ENCODE peak calls at places on chromosomes 16 and 17, in seven cellular contexts. B is sigmoid colon, O is heart left ventricle, J is gastrocnemius medialis, N is prostate gland, I is breast epithelium, Q is ovary. E is an unnamed sample. For H3K4me1, the result is how much of the 10 kb centered on the place peaks cover.

GRCh38 chr17:61594294-61594825 is 3.3 kb upstream of the NACA2 start:
- DNase-seq in Q (no peak), O (no peak), I (no peak), J (no peak), B (no peak), N (no peak), E (no peak)

GRCh38 chr16:75044800-75045361 is 46.1 kb downstream of the ZNRF1 start:
- DNase-seq in B (peak), O (no peak), J (peak), Q (peak), I (no peak), N (peak), E (peak)

GRCh38 chr17:28985950-28986713 is 19.7 kb downstream of the SEZ6 start:
- DNase-seq in B (no peak), I (no peak), J (no peak), N (no peak), Q (no peak), O (no peak), E (no peak)

GRCh38 chr17:1294157-1294717 is 14.8 kb downstream of the TRARG1 start:
- DNase-seq in B (no peak), J (no peak), Q (no peak), N (no peak), I (no peak), O (no peak), E (no peak)

GRCh38 chr17:28725660-28726395 is at the start of gene TLCD1:
- DNase-seq in N (peak), O (peak), B (peak), J (no peak), Q (peak), I (no peak), E (peak)

GRCh38 chr17:60573139-60573975 is 26.6 kb upstream of the PPM1D start:
- DNase-seq in O (no peak), J (no peak), Q (no peak), I (no peak), N (no peak), B (peak), E (no peak)

GRCh38 chr16:19757762-19758595 is 39.9 kb downstream of the IQCK start:
- DNase-seq in Q (no peak), B (no peak), J (no peak), I (no peak), N (no peak), O (no peak), E (no peak)

GRCh38 chr17:21214777-21215541 is 998 bp upstream of the TMEM11 start:
- DNase-seq in B (peak), O (no peak), J (no peak), Q (no peak), I (no peak), N (no peak), E (no peak)

GRCh38 chr16:31081428-31082351 is 7.1 kb downstream of the PRSS53 start:
- DNase-seq in Q (no peak), N (no peak), I (no peak), B (peak), O (no peak), J (no peak), E (no peak)

GRCh38 chr16:87939562-87940423 is 3.5 kb upstream of the CA5A start:
- DNase-seq in I (no peak), J (no peak), O (no peak), N (no peak), B (no peak), Q (no peak), E (no peak)

GRCh38 chr16:85563515-85564276 is 49.4 kb upstream of the GSE1 start:
- DNase-seq in I (no peak), Q (peak), J (no peak), N (no peak), B (peak), O (peak), E (peak)

GRCh38 chr16:84947996-84948854 is 63.1 kb downstream of the ZDHHC7 start:
- DNase-seq in O (no peak), J (no peak), I (no peak), N (no peak), Q (no peak), B (no peak), E (no peak)

GRCh38 chr16:12208341-12209035 is 232.0 kb downstream of the SNX29 start:
- DNase-seq in N (no peak), Q (no peak), O (no peak), B (no peak), J (no peak), I (no peak), E (no peak)

GRCh38 chr17:14297161-14297851 is 3.6 kb upstream of the HS3ST3B1 start:
- DNase-seq in J (no peak), N (no peak), O (peak), Q (no peak), B (no peak), I (no peak), E (no peak)

GRCh38 chr16:1859650-1860049 is 12.3 kb downstream of the MEIOB start:
- DNase-seq in Q (no peak), B (no peak), I (no peak), O (no peak), N (no peak), J (no peak), E (no peak)

GRCh38 chr17:3979276-3979583 is 15.0 kb upstream of the ATP2A3 start:
- DNase-seq in Q (no peak), I (no peak), B (no peak), N (no peak), O (no peak), J (no peak), E (no peak)

GRCh38 chr16:72105978-72106377 is 12.3 kb downstream of the DHX38 start:
- DNase-seq in N (no peak), Q (no peak), J (no peak), B (no peak), I (no peak), O (no peak), E (no peak)

GRCh38 chr17:59329558-59330313 is 1.7 kb upstream of the YPEL2 start:
- DNase-seq in O (no peak), N (peak), J (peak), Q (peak), I (no peak), B (peak), E (peak)

GRCh38 chr17:59328534-59329095 is 2.8 kb upstream of the YPEL2 start:
- DNase-seq in I (no peak), O (no peak), B (no peak), J (no peak), Q (no peak), N (no peak), E (no peak)

GRCh38 chr17:59331929-59332889 is 754 bp downstream of the YPEL2 start:
- DNase-seq in J (peak), B (peak), Q (peak), I (no peak), N (peak), O (peak), E (peak)

GRCh38 chr17:59331129-59331928 is at the start of gene YPEL2:
- DNase-seq in O (peak), Q (peak), N (peak), I (peak), B (peak), J (peak), E (peak)

GRCh38 chr17:59330314-59330942 is 1.0 kb upstream of the YPEL2 start:
- DNase-seq in O (no peak), I (no peak), Q (peak), N (peak), J (peak), B (peak), E (peak)
- TF ChIP-seq POLR2A in O (no peak), I (no peak), Q (no peak), N (no peak), J (peak), B (no peak), E (no peak)

DNA sequence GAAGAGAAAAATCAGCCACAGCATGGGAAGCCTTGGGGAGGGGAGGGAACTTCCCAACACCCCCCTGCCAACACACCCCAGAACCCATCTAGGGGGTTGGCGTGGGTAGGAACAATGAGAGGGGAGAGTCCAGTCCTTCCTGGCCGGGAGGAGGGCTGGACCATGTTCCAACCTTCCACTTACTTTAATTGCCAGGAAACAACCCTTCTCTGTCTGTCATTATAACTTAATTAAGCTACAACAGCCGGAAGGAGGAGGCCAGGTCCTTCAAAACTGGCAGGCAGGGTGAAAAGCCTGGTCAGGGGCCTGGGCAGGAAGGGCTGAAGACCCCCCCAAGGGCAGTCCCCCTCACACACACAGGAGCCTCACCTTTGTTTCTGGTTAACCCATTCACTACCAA is 447.0 kb downstream of the SOX9 start:
- DNase-seq in J (no peak), N (no peak), I (no peak), B (no peak), Q (no peak), O (no peak), E (no peak)
- H3K4me1 ChIP-seq in J (under half), N (under half), I (under half), B (under half), Q (under half), O (under half), E (under half)

GRCh38 chr16:67170168-67170947 is at the start of gene NOL3:
- DNase-seq in I (peak), B (peak), J (peak), O (peak), Q (peak), N (peak), E (peak)
- TF ChIP-seq POLR2A in I (no peak), B (no peak), J (peak), O (peak), Q (no peak), N (peak), E (no peak)

GRCh38 chr16:76390476-76390875 is 113.3 kb downstream of the CNTNAP4 start:
- DNase-seq in N (no peak), Q (no peak), B (no peak), J (no peak), I (no peak), O (no peak), E (no peak)
- H3K4me1 ChIP-seq in N (under half), Q (under half), B (under half), J (under half), I (under half), O (under half), E (under half)

GRCh38 chr17:40320771-40321501 is 12.0 kb downstream of the RARA start:
- DNase-seq in I (no peak), J (peak), B (peak), O (no peak), N (no peak), Q (peak), E (peak)
- TF ChIP-seq POLR2A in I (no peak), J (peak), B (no peak), O (peak), N (peak), Q (peak), E (no peak)

GRCh38 chr17:57947369-57947768 is 7.8 kb downstream of the CUEDC1 start:
- DNase-seq in Q (no peak), B (no peak), J (no peak), N (no peak), I (no peak), O (no peak), E (no peak)
- H3K4me1 ChIP-seq in Q (under half), B (half or more), J (half or more), N (under half), I (under half), O (half or more), E (under half)

DNA sequence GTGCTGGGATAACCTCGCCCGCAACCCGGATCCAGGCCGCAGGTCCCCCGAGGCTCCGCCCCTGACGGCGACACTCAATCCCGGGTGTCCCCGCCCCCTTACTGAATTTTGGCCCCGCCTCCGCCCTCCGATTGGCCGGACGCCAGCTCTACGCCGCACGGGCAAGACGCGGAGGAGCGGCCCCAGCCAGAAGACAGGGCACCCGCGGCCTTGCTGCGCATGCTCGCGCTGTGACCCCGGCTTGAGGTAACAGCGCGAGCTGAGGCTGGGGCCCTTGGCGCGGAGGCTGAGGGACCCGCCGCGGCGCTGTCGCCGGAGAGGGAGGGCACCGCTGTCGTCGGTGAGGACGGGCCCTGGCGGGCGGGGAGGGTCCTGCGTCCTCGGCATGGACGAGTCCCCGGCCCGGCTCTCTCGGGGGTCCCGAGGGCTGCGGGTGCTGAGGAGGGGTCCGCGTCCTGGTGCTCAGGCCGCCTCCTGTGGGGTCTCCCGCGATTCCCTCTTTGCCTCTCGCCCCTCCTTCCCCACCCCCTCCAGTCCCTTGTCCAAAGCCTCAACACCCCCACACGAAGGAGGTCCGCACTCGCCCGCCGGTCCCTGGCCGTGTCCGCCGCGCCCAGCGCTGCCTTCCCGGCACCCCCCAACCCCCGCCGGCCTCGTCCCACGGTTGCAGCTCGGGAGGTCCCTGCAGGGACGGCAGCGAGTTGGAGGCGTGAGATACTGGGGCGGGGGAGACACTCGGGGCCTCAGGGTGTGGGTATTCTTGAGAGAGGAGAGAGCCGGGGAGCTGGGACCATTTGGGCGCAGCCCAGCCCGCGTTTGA is at the start of gene FLYWCH2:
- DNase-seq in J (peak), Q (peak), B (peak), O (peak), I (peak), N (peak), E (peak)
- TF ChIP-seq POLR2A in J (peak), Q (peak), B (peak), O (peak), I (peak), N (peak), E (peak)

GRCh38 chr17:49730787-49731441 is 23.1 kb upstream of the SLC35B1 start:
- DNase-seq in J (no peak), B (no peak), Q (no peak), O (no peak), I (no peak), N (no peak), E (no peak)

GRCh38 chr17:49730078-49730786 is 22.5 kb upstream of the SLC35B1 start:
- DNase-seq in B (peak), N (no peak), O (peak), I (peak), Q (peak), J (peak), E (peak)

GRCh38 chr17:49729074-49729473 is 21.3 kb upstream of the SLC35B1 start:
- DNase-seq in Q (no peak), J (no peak), I (no peak), N (no peak), O (no peak), B (no peak), E (no peak)

GRCh38 chr17:49727353-49727752 is 19.6 kb upstream of the SLC35B1 start:
- DNase-seq in B (no peak), O (no peak), Q (no peak), J (no peak), N (no peak), I (no peak), E (no peak)

DNA sequence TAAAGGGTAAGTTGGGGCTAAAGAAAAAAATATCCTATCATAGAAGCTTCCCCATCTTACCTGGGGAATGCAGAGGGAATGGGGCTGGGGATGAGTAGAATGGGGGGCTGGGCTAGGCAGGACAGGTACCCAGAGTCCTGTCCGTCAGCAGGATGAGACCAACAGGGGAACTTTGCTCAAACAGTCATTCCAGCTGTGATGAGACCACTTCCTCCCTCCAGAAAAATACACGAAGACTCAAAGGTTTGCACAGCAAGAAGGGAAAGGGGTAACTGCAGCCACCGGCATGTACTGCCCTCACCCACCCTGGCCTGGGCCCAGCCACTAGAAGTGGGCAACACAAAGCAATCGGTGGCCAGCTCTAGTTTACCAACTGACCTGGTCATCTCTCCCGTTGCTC is 20.7 kb upstream of the SLC35B1 start:
- DNase-seq in O (no peak), J (no peak), I (no peak), Q (no peak), N (no peak), B (no peak), E (no peak)
- H3K4me1 ChIP-seq in O (under half), J (under half), I (under half), Q (under half), N (under half), B (half or more), E (under half)

GRCh38 chr17:41690497-41690896 is 1.8 kb downstream of the EIF1 start:
- DNase-seq in Q (no peak), J (no peak), O (no peak), B (no peak), N (no peak), I (no peak), E (no peak)

GRCh38 chr17:41689497-41690299 is 1.0 kb downstream of the EIF1 start:
- DNase-seq in Q (peak), B (no peak), I (no peak), J (no peak), O (no peak), N (peak), E (peak)

GRCh38 chr17:41688641-41689496 is at the start of gene EIF1:
- DNase-seq in I (peak), B (peak), Q (peak), O (peak), J (peak), N (peak), E (peak)

GRCh38 chr17:41691031-41691777 is 2.5 kb downstream of the EIF1 start:
- DNase-seq in N (no peak), O (no peak), I (no peak), Q (no peak), J (no peak), B (no peak), E (no peak)

DNA sequence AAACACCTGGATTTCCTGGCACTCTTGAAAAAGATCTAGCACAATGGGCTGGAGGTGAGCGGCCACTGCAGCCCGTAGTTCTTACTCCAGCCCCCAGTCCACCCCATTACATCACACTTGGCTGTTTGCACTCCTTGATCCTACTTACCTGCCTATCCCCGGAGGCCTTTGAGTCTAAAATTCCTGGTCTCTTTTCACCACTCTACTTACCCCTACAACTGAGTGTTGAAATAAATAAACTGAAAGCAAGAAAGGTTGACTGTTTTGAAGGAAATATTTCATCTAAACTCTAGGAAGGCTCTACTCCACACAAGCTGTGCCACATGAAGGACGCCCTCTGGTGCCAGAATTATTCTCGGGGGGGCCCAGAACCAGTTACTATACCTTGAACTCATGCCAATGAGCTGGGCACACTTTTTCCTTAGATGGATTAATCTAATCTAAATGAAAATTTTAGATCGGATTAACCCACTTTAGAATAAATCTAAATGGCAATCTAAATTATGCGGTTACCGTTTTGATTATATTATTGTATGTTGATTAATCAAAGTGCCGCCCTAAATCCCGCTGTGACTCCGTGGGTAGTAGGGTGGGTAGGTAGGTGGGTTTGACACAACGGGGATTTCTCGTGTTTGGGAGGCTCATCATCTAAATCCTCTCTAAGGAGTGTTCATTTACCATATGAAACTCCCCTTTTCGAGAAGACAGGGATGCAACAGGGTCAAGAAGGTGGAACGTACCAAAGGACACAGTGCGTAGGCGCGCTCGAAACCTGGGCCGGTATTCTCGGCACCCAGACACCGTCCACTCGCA is 651 bp upstream of the EIF1 start:
- DNase-seq in N (peak), B (peak), J (peak), Q (peak), O (no peak), I (no peak), E (peak)
- TF ChIP-seq POLR2A in N (no peak), B (no peak), J (no peak), Q (no peak), O (no peak), I (no peak), E (peak)

GRCh38 chr17:79674506-79675412 is 56.0 kb upstream of the ENPP7 start:
- DNase-seq in B (no peak), I (peak), Q (no peak), N (no peak), O (no peak), J (no peak), E (no peak)

GRCh38 chr17:79670537-79671386 is 59.9 kb upstream of the RBFOX3 start:
- DNase-seq in O (no peak), B (peak), N (no peak), J (no peak), I (peak), Q (no peak), E (no peak)

GRCh38 chr17:79673517-79673916 is 57.2 kb upstream of the ENPP7 start:
- DNase-seq in B (no peak), J (no peak), Q (no peak), N (no peak), O (no peak), I (no peak), E (no peak)

GRCh38 chr17:79671387-79671752 is 59.4 kb upstream of the ENPP7 start:
- DNase-seq in N (no peak), B (no peak), Q (no peak), J (no peak), I (peak), O (no peak), E (no peak)

GRCh38 chr17:79672496-79672895 is 58.2 kb upstream of the ENPP7 start:
- DNase-seq in N (no peak), I (peak), Q (no peak), O (no peak), J (no peak), B (no peak), E (no peak)
- H3K4me1 ChIP-seq in N (under half), I (under half), Q (under half), O (under half), J (under half), B (under half), E (under half)

E was measured in testis.